ENCODE peak calls at places on chromosomes 16 and 17, in five cellular contexts. One of them, this sample, is unnamed.

GRCh38 chr17:11245187-11245586 is 4.2 kb downstream of the SHISA6 start:
- DNase-seq in stimulated activated CD8-positive, alpha-beta memory T cell treated with anti-CD3 and anti-CD28 coated beads, Interleukin-4, amount 100 ng/mL, for 24 hours: no peak
- DNase-seq in WTC11: no peak
- DNase-seq in lung: no peak
- DNase-seq in HEK293T: no peak
- DNase-seq in this sample: no peak

GRCh38 chr16:65875362-65876199 is 490.9 kb upstream of the CDH5 start:
- DNase-seq in stimulated activated CD8-positive, alpha-beta memory T cell treated with anti-CD3 and anti-CD28 coated beads, Interleukin-4, amount 100 ng/mL, for 24 hours: no peak
- DNase-seq in WTC11: no peak
- DNase-seq in lung: no peak
- DNase-seq in HEK293T: no peak
- DNase-seq in this sample: no peak

GRCh38 chr16:67848118-67848517 is 625 bp upstream of the CENPT start:
- DNase-seq in stimulated activated CD8-positive, alpha-beta memory T cell treated with anti-CD3 and anti-CD28 coated beads, Interleukin-4, amount 100 ng/mL, for 24 hours: no peak
- DNase-seq in WTC11: no peak
- DNase-seq in lung: no peak
- DNase-seq in HEK293T: no peak
- DNase-seq in this sample: no peak

GRCh38 chr16:52114414-52114813 is 432.5 kb downstream of the TOX3 start:
- DNase-seq in stimulated activated CD8-positive, alpha-beta memory T cell treated with anti-CD3 and anti-CD28 coated beads, Interleukin-4, amount 100 ng/mL, for 24 hours: no peak
- DNase-seq in WTC11: no peak
- DNase-seq in lung: no peak
- DNase-seq in HEK293T: no peak
- DNase-seq in this sample: no peak

GRCh38 chr16:67244387-67245188 is 2.7 kb downstream of the FHOD1 start:
- DNase-seq in stimulated activated CD8-positive, alpha-beta memory T cell treated with anti-CD3 and anti-CD28 coated beads, Interleukin-4, amount 100 ng/mL, for 24 hours: peak
- DNase-seq in WTC11: no peak
- DNase-seq in lung: peak
- DNase-seq in HEK293T: no peak
- DNase-seq in this sample: peak

GRCh38 chr17:32916134-32916533 is 11.8 kb upstream of the TMEM98 start:
- DNase-seq in stimulated activated CD8-positive, alpha-beta memory T cell treated with anti-CD3 and anti-CD28 coated beads, Interleukin-4, amount 100 ng/mL, for 24 hours: no peak
- DNase-seq in WTC11: no peak
- DNase-seq in lung: peak
- DNase-seq in HEK293T: no peak
- DNase-seq in this sample: no peak

GRCh38 chr17:69997332-69997731 is 77.7 kb upstream of the KCNJ16 start:
- DNase-seq in stimulated activated CD8-positive, alpha-beta memory T cell treated with anti-CD3 and anti-CD28 coated beads, Interleukin-4, amount 100 ng/mL, for 24 hours: no peak
- DNase-seq in WTC11: no peak
- DNase-seq in lung: no peak
- DNase-seq in HEK293T: no peak
- DNase-seq in this sample: no peak

GRCh38 chr16:4091638-4092037 is 24.6 kb downstream of the ADCY9 start:
- DNase-seq in stimulated activated CD8-positive, alpha-beta memory T cell treated with anti-CD3 and anti-CD28 coated beads, Interleukin-4, amount 100 ng/mL, for 24 hours: no peak
- DNase-seq in WTC11: no peak
- DNase-seq in lung: peak
- DNase-seq in HEK293T: no peak
- DNase-seq in this sample: no peak

GRCh38 chr17:18156976-18157280 is 26.7 kb upstream of the ALKBH5 start:
- DNase-seq in stimulated activated CD8-positive, alpha-beta memory T cell treated with anti-CD3 and anti-CD28 coated beads, Interleukin-4, amount 100 ng/mL, for 24 hours: no peak
- DNase-seq in WTC11: no peak
- DNase-seq in lung: no peak
- DNase-seq in HEK293T: no peak
- DNase-seq in this sample: no peak

GRCh38 chr17:16878547-16879100 is 93.3 kb downstream of the TNFRSF13B start:
- DNase-seq in stimulated activated CD8-positive, alpha-beta memory T cell treated with anti-CD3 and anti-CD28 coated beads, Interleukin-4, amount 100 ng/mL, for 24 hours: no peak
- DNase-seq in WTC11: no peak
- DNase-seq in lung: no peak
- DNase-seq in HEK293T: no peak
- DNase-seq in this sample: no peak

GRCh38 chr17:44610331-44610730 is 45.9 kb upstream of the MEIOC start:
- DNase-seq in stimulated activated CD8-positive, alpha-beta memory T cell treated with anti-CD3 and anti-CD28 coated beads, Interleukin-4, amount 100 ng/mL, for 24 hours: no peak
- DNase-seq in WTC11: no peak
- DNase-seq in lung: no peak
- DNase-seq in HEK293T: no peak
- DNase-seq in this sample: no peak

GRCh38 chr16:55492756-55493380 is 13.9 kb downstream of the MMP2 start:
- DNase-seq in stimulated activated CD8-positive, alpha-beta memory T cell treated with anti-CD3 and anti-CD28 coated beads, Interleukin-4, amount 100 ng/mL, for 24 hours: no peak
- DNase-seq in WTC11: no peak
- DNase-seq in lung: no peak
- DNase-seq in HEK293T: no peak
- DNase-seq in this sample: no peak

GRCh38 chr17:21378553-21378952 is 2.4 kb downstream of the KCNJ12 start:
- DNase-seq in stimulated activated CD8-positive, alpha-beta memory T cell treated with anti-CD3 and anti-CD28 coated beads, Interleukin-4, amount 100 ng/mL, for 24 hours: no peak
- DNase-seq in WTC11: peak
- DNase-seq in lung: no peak
- DNase-seq in HEK293T: no peak
- DNase-seq in this sample: no peak

GRCh38 chr17:64694207-64694606 is 32.1 kb upstream of the SMURF2 start:
- DNase-seq in stimulated activated CD8-positive, alpha-beta memory T cell treated with anti-CD3 and anti-CD28 coated beads, Interleukin-4, amount 100 ng/mL, for 24 hours: no peak
- DNase-seq in WTC11: no peak
- DNase-seq in lung: peak
- DNase-seq in HEK293T: no peak
- DNase-seq in this sample: no peak

GRCh38 chr17:79420318-79421243 is 190.3 kb downstream of the RBFOX3 start:
- DNase-seq in stimulated activated CD8-positive, alpha-beta memory T cell treated with anti-CD3 and anti-CD28 coated beads, Interleukin-4, amount 100 ng/mL, for 24 hours: peak
- DNase-seq in WTC11: no peak
- DNase-seq in lung: no peak
- DNase-seq in HEK293T: peak
- DNase-seq in this sample: no peak

GRCh38 chr17:18382441-18383078 is 5.0 kb downstream of the EVPLL start:
- DNase-seq in stimulated activated CD8-positive, alpha-beta memory T cell treated with anti-CD3 and anti-CD28 coated beads, Interleukin-4, amount 100 ng/mL, for 24 hours: no peak
- DNase-seq in WTC11: no peak
- DNase-seq in lung: no peak
- DNase-seq in HEK293T: no peak
- DNase-seq in this sample: no peak

GRCh38 chr16:11583889-11584565 is 2.7 kb downstream of the LITAF start:
- DNase-seq in stimulated activated CD8-positive, alpha-beta memory T cell treated with anti-CD3 and anti-CD28 coated beads, Interleukin-4, amount 100 ng/mL, for 24 hours: no peak
- DNase-seq in WTC11: no peak
- DNase-seq in lung: no peak
- DNase-seq in HEK293T: no peak
- DNase-seq in this sample: no peak

GRCh38 chr16:51701025-51701424 is 550.0 kb upstream of the SALL1 start:
- DNase-seq in stimulated activated CD8-positive, alpha-beta memory T cell treated with anti-CD3 and anti-CD28 coated beads, Interleukin-4, amount 100 ng/mL, for 24 hours: no peak
- DNase-seq in WTC11: no peak
- DNase-seq in lung: no peak
- DNase-seq in HEK293T: no peak
- DNase-seq in this sample: no peak

GRCh38 chr17:77793146-77793887 is 165.2 kb upstream of the TNRC6C start:
- DNase-seq in stimulated activated CD8-positive, alpha-beta memory T cell treated with anti-CD3 and anti-CD28 coated beads, Interleukin-4, amount 100 ng/mL, for 24 hours: no peak
- DNase-seq in WTC11: no peak
- DNase-seq in lung: no peak
- DNase-seq in HEK293T: no peak
- DNase-seq in this sample: no peak

GRCh38 chr17:71849783-71850768 is 270.7 kb upstream of the SOX9 start:
- DNase-seq in stimulated activated CD8-positive, alpha-beta memory T cell treated with anti-CD3 and anti-CD28 coated beads, Interleukin-4, amount 100 ng/mL, for 24 hours: no peak
- DNase-seq in WTC11: no peak
- DNase-seq in lung: no peak
- DNase-seq in HEK293T: no peak
- DNase-seq in this sample: no peak

GRCh38 chr16:71709231-71709781 is 15.2 kb downstream of the PHLPP2 start:
- DNase-seq in stimulated activated CD8-positive, alpha-beta memory T cell treated with anti-CD3 and anti-CD28 coated beads, Interleukin-4, amount 100 ng/mL, for 24 hours: no peak
- DNase-seq in WTC11: no peak
- DNase-seq in lung: no peak
- DNase-seq in HEK293T: no peak
- DNase-seq in this sample: no peak

GRCh38 chr17:60039096-60039495 is 39.6 kb downstream of the HEATR6 start:
- DNase-seq in stimulated activated CD8-positive, alpha-beta memory T cell treated with anti-CD3 and anti-CD28 coated beads, Interleukin-4, amount 100 ng/mL, for 24 hours: no peak
- DNase-seq in WTC11: no peak
- DNase-seq in lung: no peak
- DNase-seq in HEK293T: peak
- DNase-seq in this sample: no peak

This sample was measured in NK-92 treated with Interleukin-12 subunit alpha and Interleukin-12 subunit beta, amount 100 ng/mL, for 24 hours.